ENCODE peak calls at places on chromosomes 3 and 15, in nine cellular contexts. J, P, G, A, L, S, N, O and Z are unnamed samples.

GRCh38 chr3:50121416-50122032 is 32.8 kb downstream of the RBM5 start:
- DNase-seq in J (peak), P (peak), G (peak), A (peak), L (peak), S (peak), N (peak), O (peak), Z (peak)

GRCh38 chr15:89370120-89371077 is 35.8 kb upstream of the POLG start:
- DNase-seq in J (no peak), P (no peak), G (no peak), A (no peak), L (no peak), S (peak), N (no peak), O (no peak), Z (no peak)

GRCh38 chr3:127405791-127406190 is 117.9 kb upstream of the PRR20G start:
- DNase-seq in J (no peak), P (peak), G (no peak), A (no peak), L (no peak), S (no peak), N (peak), O (no peak), Z (no peak)

GRCh38 chr3:107992976-107993684 is 97.7 kb downstream of the CD47 start:
- DNase-seq in J (no peak), P (no peak), G (no peak), A (no peak), L (peak), S (no peak), N (no peak), O (no peak), Z (no peak)

GRCh38 chr3:45785626-45786150 is 10.6 kb downstream of the SLC6A20 start:
- DNase-seq in J (no peak), P (no peak), G (no peak), A (no peak), L (no peak), S (no peak), N (peak), O (no peak), Z (no peak)

GRCh38 chr3:181713673-181714270 is 2.0 kb downstream of the SOX2 start:
- DNase-seq in J (no peak), P (no peak), G (no peak), A (no peak), L (no peak), S (no peak), N (no peak), O (no peak), Z (no peak)

GRCh38 chr3:64838150-64838735 is 150.4 kb upstream of the ADAMTS9 start:
- DNase-seq in J (no peak), P (no peak), G (no peak), A (no peak), L (no peak), S (no peak), N (no peak), O (no peak), Z (no peak)

GRCh38 chr3:58176827-58177489 is 33.8 kb downstream of the DNASE1L3 start:
- DNase-seq in J (no peak), P (peak), G (no peak), A (no peak), L (no peak), S (no peak), N (no peak), O (no peak), Z (no peak)

GRCh38 chr3:162390891-162391290 is 894.3 kb downstream of the OTOL1 start:
- DNase-seq in J (no peak), P (no peak), G (no peak), A (no peak), L (no peak), S (no peak), N (no peak), O (no peak), Z (no peak)

GRCh38 chr3:13771496-13771895 is 108.4 kb downstream of the WNT7A start:
- DNase-seq in J (no peak), P (no peak), G (no peak), A (no peak), L (no peak), S (no peak), N (peak), O (no peak), Z (no peak)

GRCh38 chr3:30630238-30631030 is 24.0 kb downstream of the TGFBR2 start:
- DNase-seq in J (no peak), P (no peak), G (no peak), A (no peak), L (no peak), S (no peak), N (no peak), O (no peak), Z (no peak)

DNA sequence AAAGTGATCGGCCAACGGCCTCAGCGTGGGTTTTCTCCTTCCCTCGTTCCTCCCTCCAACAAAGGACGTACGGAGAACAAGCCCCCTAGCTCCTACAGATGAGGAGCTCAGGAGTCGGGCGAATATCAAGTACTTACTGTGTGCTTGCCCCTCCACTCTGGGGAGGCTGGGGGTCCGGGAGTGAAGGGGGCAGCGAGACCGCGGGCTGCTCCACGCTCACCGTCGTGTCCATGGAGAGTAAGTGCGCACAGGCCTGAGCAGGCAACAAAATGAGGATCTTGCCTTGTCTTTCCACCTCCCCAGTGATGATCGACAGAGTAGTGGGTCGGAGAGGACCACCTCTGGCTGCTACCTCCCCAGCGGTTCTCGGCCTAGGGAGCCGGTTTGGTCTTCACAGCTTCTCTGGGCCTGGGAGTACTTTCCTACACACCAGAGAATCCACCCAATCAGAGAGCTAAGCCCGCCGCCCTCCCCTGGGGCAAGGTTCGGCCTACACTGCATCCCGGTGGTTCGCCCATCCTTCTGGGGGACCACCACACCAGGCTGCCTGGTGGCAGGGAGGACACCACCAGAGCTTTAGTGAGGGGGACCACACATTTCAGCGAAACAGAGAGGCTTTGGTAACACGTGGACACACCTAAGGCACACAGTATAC is 599 bp upstream of the TRANK1 start:
- DNase-seq in J (no peak), P (peak), G (no peak), A (no peak), L (no peak), S (peak), N (no peak), O (no peak), Z (no peak)
- H3K27ac ChIP-seq in J (no peak), P (no peak), G (peak), A (no peak), L (no peak), S (no peak), N (no peak), O (no peak), Z (peak)

DNA sequence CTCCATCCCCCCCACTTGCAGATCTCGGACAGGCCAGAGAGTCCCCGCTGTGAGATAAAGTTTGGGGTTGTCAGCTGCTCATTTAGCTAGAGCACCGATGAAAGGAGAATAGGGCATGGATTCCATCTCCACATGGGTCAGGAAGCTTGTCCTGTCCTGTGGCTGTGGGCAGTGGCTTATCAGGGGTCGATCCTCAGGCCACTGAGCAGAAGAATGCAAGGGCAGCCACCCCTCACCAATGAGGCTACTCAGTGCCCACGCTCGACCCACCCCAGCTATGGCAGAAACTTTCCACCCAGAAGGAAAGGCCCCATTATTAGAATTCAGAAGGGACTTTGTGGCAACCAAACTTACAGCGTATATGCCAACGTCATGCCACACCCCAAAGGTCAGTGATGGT is 43.3 kb downstream of the CPN2 start:
- DNase-seq in J (no peak), P (peak), G (no peak), A (no peak), L (no peak), S (no peak), N (no peak), O (no peak), Z (no peak)
- H3K4me3 ChIP-seq in J (no peak), P (no peak), G (no peak), A (no peak), L (no peak), S (no peak), N (no peak), O (no peak), Z (no peak)

DNA sequence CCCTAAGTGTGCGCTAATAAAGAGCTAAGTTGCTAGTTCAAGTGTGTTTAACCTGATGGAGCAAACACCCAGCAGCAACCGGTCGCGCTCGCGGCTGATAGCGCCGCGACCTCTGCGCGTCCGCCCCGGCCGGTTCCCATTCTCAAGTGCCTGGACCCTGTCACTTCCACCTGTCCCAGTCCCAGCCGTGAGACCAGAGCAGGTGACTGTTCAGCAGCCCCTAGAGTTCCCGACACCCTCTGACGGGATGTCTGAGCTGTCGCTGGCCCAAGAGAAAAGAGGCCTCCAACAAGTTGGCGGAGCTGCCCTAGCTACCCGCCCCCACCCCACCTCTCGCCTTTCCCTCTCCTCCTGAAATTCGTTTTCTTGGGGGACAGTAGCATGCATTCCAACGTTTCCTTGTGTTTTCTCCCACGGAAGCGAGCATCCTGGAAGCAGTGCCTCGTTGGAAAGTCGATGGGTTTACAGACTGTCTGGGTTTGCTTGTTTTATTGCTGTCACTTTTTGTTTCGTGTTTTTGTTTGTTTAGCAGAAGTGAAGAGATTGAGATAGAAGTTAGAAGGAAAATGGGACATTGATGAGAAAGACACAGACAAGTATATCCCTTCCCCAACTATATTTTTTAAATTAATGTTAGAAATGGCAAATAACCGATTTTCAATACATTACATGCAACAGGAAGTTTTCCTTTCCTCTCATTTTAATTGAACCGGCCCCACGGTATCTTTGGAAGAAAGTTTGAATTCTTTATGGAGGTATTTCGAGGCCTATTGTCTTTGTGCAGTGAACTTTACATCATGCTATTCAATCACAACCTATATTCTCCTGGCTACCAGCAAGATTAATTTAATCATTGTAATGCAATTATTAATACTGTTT is 3.2 kb upstream of the MECOM start:
- DNase-seq in J (no peak), P (no peak), G (no peak), A (peak), L (no peak), S (peak), N (peak), O (no peak), Z (no peak)
- H3K27ac ChIP-seq in J (no peak), P (no peak), G (no peak), A (peak), L (no peak), S (no peak), N (peak), O (no peak), Z (no peak)

GRCh38 chr15:74788042-74788715 is 6.3 kb downstream of the CSK start:
- DNase-seq in J (no peak), P (peak), G (no peak), A (no peak), L (no peak), S (no peak), N (no peak), O (no peak), Z (no peak)

GRCh38 chr15:74789171-74789627 is 7.3 kb downstream of the CSK start:
- DNase-seq in J (no peak), P (peak), G (peak), A (no peak), L (peak), S (no peak), N (peak), O (no peak), Z (no peak)

GRCh38 chr15:74786659-74787165 is 4.8 kb downstream of the CSK start:
- DNase-seq in J (no peak), P (peak), G (no peak), A (no peak), L (no peak), S (no peak), N (no peak), O (no peak), Z (no peak)

GRCh38 chr15:74788716-74789151 is 6.9 kb downstream of the CSK start:
- DNase-seq in J (no peak), P (peak), G (peak), A (no peak), L (no peak), S (peak), N (no peak), O (no peak), Z (no peak)

GRCh38 chr15:74787251-74788041 is 5.6 kb downstream of the CSK start:
- DNase-seq in J (peak), P (peak), G (peak), A (no peak), L (peak), S (peak), N (peak), O (peak), Z (no peak)
- H3K4me3 ChIP-seq in J (no peak), P (peak), G (peak), A (no peak), L (no peak), S (no peak), N (peak), O (peak), Z (no peak)

DNA sequence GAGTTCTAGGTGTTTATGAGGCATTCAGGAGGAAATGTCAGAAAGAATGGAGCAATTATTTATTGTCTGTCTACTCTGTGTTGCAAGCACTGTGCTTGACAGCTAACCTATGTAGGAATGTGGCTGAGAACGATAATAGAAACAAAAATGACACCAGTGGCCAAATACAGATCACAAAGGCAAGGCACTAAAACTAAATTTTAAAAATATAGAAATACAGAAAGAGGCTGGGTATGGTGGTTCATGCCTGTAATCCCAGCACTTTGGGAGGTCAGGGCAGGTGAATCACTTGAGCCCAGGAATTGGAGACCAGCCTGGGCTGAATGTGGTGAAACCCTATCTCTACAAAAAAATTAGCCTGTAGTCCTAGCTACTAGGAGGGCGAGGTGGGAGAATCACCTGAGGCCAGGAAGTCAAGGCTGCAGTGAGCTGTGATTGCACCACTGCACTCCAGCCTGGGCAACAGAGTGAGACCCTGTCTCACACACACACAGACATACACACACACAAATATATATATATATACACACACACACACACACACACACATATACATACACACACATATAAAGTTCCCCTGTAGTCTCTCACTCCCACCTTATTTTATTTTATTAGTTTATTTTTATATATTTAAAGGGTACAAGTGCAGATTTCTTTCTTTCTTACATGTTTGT is 6.0 kb downstream of the PRKCI start:
- DNase-seq in J (no peak), P (no peak), G (no peak), A (no peak), L (no peak), S (no peak), N (no peak), O (no peak), Z (no peak)
- H3K27ac ChIP-seq in J (no peak), P (no peak), G (no peak), A (no peak), L (no peak), S (peak), N (no peak), O (no peak), Z (no peak)